ENCODE peak calls at places on chromosomes 3 and 15, in six cellular contexts. G is heart left ventricle, S is GM12864, J is H9, F is body of pancreas, C is GM12865. U is an unnamed sample.
A peak's percentile ranks its signal among the peaks of the same experiment; 100 is the strongest.

GRCh38 chr3:10192953-10193691 is 28.4 kb downstream of the IRAK2 start:
- DNase-seq in J (peak; percentile 51), S (no peak), G (no peak), C (peak; percentile 92), F (peak; percentile 40), U (no peak)

GRCh38 chr3:49165771-49166751 is at the start of gene CCDC71:
- DNase-seq in J (peak; percentile 79), S (no peak), F (peak; percentile 70), G (peak; percentile 82), C (peak; percentile 87), U (peak; percentile 96)

GRCh38 chr3:12679468-12679867 is 15.6 kb upstream of the RAF1 start:
- DNase-seq in S (no peak), C (no peak), F (no peak), J (no peak), G (peak; percentile 30), U (no peak)

GRCh38 chr3:37605754-37606153 is 255.9 kb upstream of the CTDSPL start:
- DNase-seq in S (no peak), C (no peak), J (no peak), G (no peak), F (no peak), U (no peak)

GRCh38 chr3:56885461-56885860 is 83.7 kb upstream of the ARHGEF3 start:
- DNase-seq in J (no peak), S (no peak), C (no peak), G (no peak), F (no peak), U (no peak)

GRCh38 chr15:32735948-32736347 is 18.1 kb downstream of the GREM1 start:
- DNase-seq in S (no peak), G (no peak), J (no peak), F (no peak), C (no peak), U (no peak)

GRCh38 chr3:24810881-24811280 is 316.2 kb upstream of the THRB start:
- DNase-seq in S (no peak), C (peak; percentile 13), G (no peak), F (peak; percentile 20), J (no peak), U (no peak)

GRCh38 chr3:12993022-12993622 is 80.1 kb downstream of the IQSEC1 start:
- DNase-seq in C (no peak), J (peak; percentile 84), S (no peak), G (peak; percentile 36), F (peak; percentile 46), U (no peak)

GRCh38 chr3:123816673-123817207 is 67.4 kb downstream of the MYLK start:
- DNase-seq in J (no peak), C (no peak), S (no peak), G (no peak), F (peak; percentile 4), U (no peak)

GRCh38 chr15:90872481-90873184 is 4.2 kb downstream of the FURIN start:
- DNase-seq in G (no peak), J (peak; percentile 30), F (peak; percentile 60), C (peak; percentile 52), S (no peak), U (peak; percentile 70)

GRCh38 chr3:42500091-42500490 is 2.4 kb upstream of the VIPR1 start:
- DNase-seq in C (no peak), G (peak; percentile 11), F (no peak), S (no peak), J (peak; percentile 24), U (no peak)

GRCh38 chr3:194399166-194399565 is at the start of gene GP5:
- DNase-seq in G (no peak), S (no peak), C (no peak), F (no peak), J (no peak), U (no peak)

GRCh38 chr15:95170587-95171380 is 939.4 kb downstream of the MCTP2 start:
- DNase-seq in F (no peak), G (no peak), C (no peak), S (no peak), J (no peak), U (no peak)

GRCh38 chr15:79644091-79644490 is 212.0 kb downstream of the MINAR1 start:
- DNase-seq in S (no peak), G (no peak), J (no peak), F (no peak), C (no peak), U (no peak)

GRCh38 chr3:23232016-23232415 is 28.9 kb downstream of the UBE2E2 start:
- DNase-seq in S (no peak), F (no peak), J (no peak), C (no peak), G (no peak), U (no peak)

GRCh38 chr3:157067114-157067513 is 92.8 kb downstream of the CCNL1 start:
- DNase-seq in C (peak; percentile 62), S (peak; percentile 35), J (no peak), G (no peak), F (no peak), U (no peak)

GRCh38 chr3:186932281-186933181 is 2.2 kb downstream of the ST6GAL1 start:
- DNase-seq in C (peak; percentile 39), S (no peak), J (no peak), G (no peak), F (no peak), U (no peak)

GRCh38 chr15:83206387-83206970 is 1.1 kb downstream of the HDGFL3 start:
- DNase-seq in J (peak; percentile 34), F (no peak), G (no peak), S (no peak), C (peak; percentile 28), U (peak; percentile 22)

GRCh38 chr15:73082719-73083275 is 30.5 kb downstream of the NEO1 start:
- DNase-seq in S (no peak), G (no peak), F (peak; percentile 12), C (no peak), J (no peak), U (no peak)

GRCh38 chr3:112650472-112650871 is 9.5 kb upstream of the CCDC80 start:
- DNase-seq in C (no peak), G (no peak), S (no peak), J (no peak), F (no peak), U (no peak)

GRCh38 chr15:57356636-57357035 is 19.7 kb upstream of the CGNL1 start:
- DNase-seq in J (peak; percentile 52), F (no peak), S (no peak), C (no peak), G (no peak), U (no peak)

GRCh38 chr3:138923531-138923994 is 23.4 kb downstream of the FOXL2 start:
- DNase-seq in J (peak; percentile 91), C (peak; percentile 88), F (peak; percentile 87), S (peak; percentile 66), G (peak; percentile 74), U (peak; percentile 81)

DNA sequence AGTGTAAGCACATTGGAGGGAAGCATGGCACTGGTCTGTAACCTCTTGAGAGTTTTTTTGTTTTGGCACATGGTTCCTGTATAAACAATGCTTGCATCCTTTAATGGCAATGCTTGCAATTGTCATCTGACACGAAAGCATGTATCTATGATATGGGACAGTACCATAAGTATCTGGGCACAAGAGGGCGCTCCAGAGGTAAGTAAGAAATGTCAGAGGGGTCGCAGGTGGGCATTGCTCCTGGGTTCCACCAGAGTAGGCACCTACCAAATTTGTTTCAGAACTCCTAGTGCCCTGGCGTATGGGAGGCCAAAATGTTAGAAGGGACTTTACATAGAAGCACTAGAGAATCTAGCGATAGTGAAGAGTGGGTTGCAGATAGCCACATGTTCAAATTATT is 58.7 kb upstream of the BCHE start:
- DNase-seq in F (no peak), C (peak; percentile 24), G (no peak), S (no peak), J (peak; percentile 74), U (no peak)
- TF ChIP-seq CTCF in F (no peak), C (peak; percentile 39), G (no peak), S (peak; percentile 40), J (peak; percentile 78), U (peak; percentile 34)

DNA sequence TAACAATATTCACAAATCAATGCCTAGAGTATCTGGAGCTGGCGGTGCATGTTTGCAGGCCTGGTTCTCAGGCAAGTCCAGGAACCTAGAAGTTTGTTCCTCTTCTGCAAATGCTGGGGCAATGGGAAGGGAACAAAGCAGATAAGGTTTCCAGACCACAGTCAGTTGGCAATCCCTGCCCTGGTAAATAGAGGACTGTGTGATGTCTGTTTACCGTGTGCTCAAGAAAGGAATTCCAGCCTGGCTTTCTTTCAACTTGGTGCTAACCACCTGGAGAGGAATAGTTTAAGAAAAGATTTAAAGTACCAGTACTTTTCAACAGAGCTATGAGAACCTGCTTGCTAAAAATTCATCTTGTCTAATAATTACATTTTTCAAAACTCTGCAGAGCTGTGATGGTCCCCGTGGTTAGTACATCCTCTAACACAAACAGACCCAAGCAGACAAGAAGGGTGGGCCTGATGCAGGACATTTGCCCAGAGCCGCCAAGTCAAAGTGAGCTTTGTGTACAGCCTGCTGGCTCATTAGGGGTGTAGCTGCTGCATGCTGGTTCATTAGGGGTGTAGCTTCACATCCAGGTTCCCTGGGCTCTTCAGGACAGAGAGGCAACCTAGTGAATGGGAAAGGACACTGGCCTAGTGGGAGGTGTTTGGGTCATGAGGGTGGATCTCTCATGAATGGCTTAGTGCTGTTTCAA is 220.5 kb downstream of the SQOR start:
- DNase-seq in J (no peak), S (no peak), C (no peak), G (no peak), F (peak; percentile 79), U (no peak)
- TF ChIP-seq CTCF in J (no peak), S (no peak), C (no peak), G (no peak), F (no peak), U (no peak)

GRCh38 chr3:170811928-170812591 is 57.9 kb downstream of the RPL22L1 start:
- DNase-seq in C (peak; percentile 81), S (peak; percentile 44), J (peak; percentile 79), F (peak; percentile 79), G (peak; percentile 37), U (peak; percentile 72)
- TF ChIP-seq CTCF in C (peak; percentile 83), S (peak; percentile 85), J (peak; percentile 92), F (peak; percentile 92), G (peak; percentile 88), U (peak; percentile 88)

GRCh38 chr15:60906275-60906674 is 322.8 kb downstream of the RORA start:
- DNase-seq in G (no peak), C (no peak), F (no peak), J (no peak), S (no peak), U (no peak)

GRCh38 chr15:60907233-60907947 is 321.7 kb downstream of the RORA start:
- DNase-seq in J (no peak), C (no peak), S (no peak), G (no peak), F (no peak), U (no peak)

GRCh38 chr15:60903221-60903620 is 325.9 kb downstream of the RORA start:
- DNase-seq in G (no peak), F (no peak), J (no peak), S (no peak), C (no peak), U (no peak)

GRCh38 chr15:60908888-60909287 is 320.2 kb downstream of the RORA start:
- DNase-seq in S (no peak), G (no peak), C (no peak), F (no peak), J (no peak), U (no peak)

GRCh38 chr15:60905587-60905986 is 323.5 kb downstream of the RORA start:
- DNase-seq in G (no peak), C (peak; percentile 33), S (no peak), J (peak; percentile 45), F (peak; percentile 32), U (no peak)
- TF ChIP-seq CTCF in G (no peak), C (peak; percentile 15), S (peak; percentile 25), J (peak; percentile 56), F (no peak), U (no peak)

U was measured in GM13976.